ENCODE peak calls at places on chromosomes 3 and 15, in five cellular contexts. B is activated naive CD4-positive, alpha-beta T cell treated with anti-CD3 and anti-CD28 coated beads, Interleukin-2, amount 50 U/mL, for 72 hours; T is epithelial cell of esophagus; V is GM12865; I is HTR-8/SVneo. R is an unnamed sample.

GRCh38 chr15:57283774-57284508 is 92.4 kb upstream of the CGNL1 start:
- DNase-seq in V (no peak), T (no peak), I (no peak), B (no peak), R (no peak)

GRCh38 chr15:34701536-34701935 is 53.3 kb downstream of the GJD2 start:
- DNase-seq in I (no peak), B (no peak), V (no peak), T (peak), R (no peak)

GRCh38 chr3:42569743-42570142 is 12.0 kb downstream of the SEC22C start:
- DNase-seq in V (no peak), B (no peak), T (no peak), I (no peak), R (no peak)

GRCh38 chr3:71360694-71361093 is 222.8 kb downstream of the FOXP1 start:
- DNase-seq in V (peak), B (no peak), T (no peak), I (no peak), R (no peak)

GRCh38 chr15:39543651-39544050 is 37.2 kb upstream of the THBS1 start:
- DNase-seq in V (no peak), T (no peak), B (no peak), I (no peak), R (no peak)

GRCh38 chr3:52247455-52248164 is 2.1 kb downstream of the PPM1M start:
- DNase-seq in I (no peak), B (no peak), T (no peak), V (no peak), R (no peak)

GRCh38 chr3:32322311-32322710 is 69.3 kb upstream of the CMTM7 start:
- DNase-seq in B (no peak), V (no peak), I (no peak), T (no peak), R (no peak)

GRCh38 chr3:152395764-152396163 is 127.0 kb downstream of the MBNL1 start:
- DNase-seq in V (no peak), T (no peak), I (no peak), B (no peak), R (no peak)

GRCh38 chr3:53269888-53270880 is 14.4 kb upstream of the TKT start:
- DNase-seq in T (peak), I (peak), B (no peak), V (peak), R (peak)

GRCh38 chr15:42107483-42107882 is 13.1 kb upstream of the PLA2G4D start:
- DNase-seq in B (peak), T (peak), V (peak), I (no peak), R (peak)

GRCh38 chr3:88879905-88880304 is 227.5 kb upstream of the EPHA3 start:
- DNase-seq in T (peak), I (no peak), B (no peak), V (no peak), R (no peak)

GRCh38 chr3:66253790-66254620 is 33.2 kb downstream of the SLC25A26 start:
- DNase-seq in T (peak), B (no peak), I (peak), V (peak), R (peak)

GRCh38 chr3:124885466-124886167 is 1.5 kb downstream of the ITGB5 start:
- DNase-seq in T (no peak), I (no peak), B (no peak), V (no peak), R (peak)

GRCh38 chr3:8665407-8665896 is 20.9 kb upstream of the SSUH2 start:
- DNase-seq in B (no peak), V (peak), T (no peak), I (no peak), R (no peak)

GRCh38 chr3:172911142-172911541 is 160.6 kb downstream of the ECT2 start:
- DNase-seq in I (no peak), B (no peak), V (no peak), T (no peak), R (no peak)

GRCh38 chr15:73941044-73941443 is 14.8 kb downstream of the LOXL1 start:
- DNase-seq in T (peak), B (no peak), V (no peak), I (peak), R (no peak)

GRCh38 chr3:26753109-26753508 is 130.5 kb downstream of the LRRC3B start:
- DNase-seq in I (no peak), V (no peak), T (no peak), B (no peak), R (no peak)

GRCh38 chr3:20608054-20608738 is 422.2 kb upstream of the SGO1 start:
- DNase-seq in I (no peak), V (no peak), B (no peak), T (no peak), R (no peak)

GRCh38 chr3:53493997-53494791 is at the start of gene CACNA1D:
- DNase-seq in V (no peak), T (peak), I (no peak), B (no peak), R (no peak)

GRCh38 chr3:64267774-64268604 is 42.7 kb upstream of the PRICKLE2 start:
- DNase-seq in B (no peak), V (no peak), T (peak), I (no peak), R (no peak)

GRCh38 chr3:192883512-192883911 is 34.1 kb downstream of the MB21D2 start:
- DNase-seq in V (no peak), T (no peak), B (no peak), I (no peak), R (no peak)

R was measured in dermis blood vessel endothelial cell.